ENCODE peak calls at places on chromosome 11, in six cellular contexts. J, Q, W, H, B and A are unnamed samples.

GRCh38 chr11:13465909-13466371 is 2.9 kb upstream of the BTBD10 start:
- DNase-seq in W (peak), J (no peak), H (no peak), B (peak), Q (peak), A (peak)

GRCh38 chr11:103413266-103413888 is 304.2 kb downstream of the DYNC2H1 start:
- DNase-seq in H (no peak), J (no peak), Q (no peak), B (peak), W (no peak), A (no peak)

GRCh38 chr11:126497581-126498109 is 142.2 kb downstream of the ST3GAL4 start:
- DNase-seq in H (no peak), B (no peak), J (no peak), Q (no peak), W (no peak), A (no peak)

GRCh38 chr11:1952806-1953482 is 5.8 kb downstream of the MRPL23 start:
- DNase-seq in Q (no peak), H (no peak), W (no peak), B (no peak), J (peak), A (no peak)

GRCh38 chr11:21511835-21512440 is 680.9 kb upstream of the ANO5 start:
- DNase-seq in Q (peak), W (peak), B (peak), J (peak), H (peak), A (peak)

GRCh38 chr11:1167256-1167655 is 9.5 kb downstream of the MUC5AC start:
- DNase-seq in Q (no peak), W (no peak), J (no peak), H (no peak), B (no peak), A (no peak)

GRCh38 chr11:78808903-78809302 is 234.2 kb upstream of the NARS2 start:
- DNase-seq in Q (no peak), J (no peak), B (no peak), H (no peak), W (no peak), A (no peak)

GRCh38 chr11:79155237-79155636 is 285.6 kb downstream of the TENM4 start:
- DNase-seq in Q (no peak), B (no peak), J (no peak), H (no peak), W (no peak), A (no peak)

GRCh38 chr11:134759314-134759713 is 347.3 kb upstream of the B3GAT1 start:
- DNase-seq in Q (no peak), W (no peak), B (no peak), H (no peak), J (no peak), A (no peak)

GRCh38 chr11:124978316-124978715 is 24.3 kb downstream of the CCDC15 start:
- DNase-seq in J (no peak), B (no peak), Q (no peak), W (no peak), H (no peak), A (no peak)

GRCh38 chr11:64150051-64150450 is 15.9 kb downstream of the MACROD1 start:
- DNase-seq in Q (no peak), H (no peak), J (no peak), W (no peak), B (no peak), A (no peak)

GRCh38 chr11:124612045-124612444 is 817 bp downstream of the PANX3 start:
- DNase-seq in H (no peak), Q (no peak), B (no peak), J (no peak), W (peak), A (no peak)

GRCh38 chr11:8038393-8038792 is 42.6 kb upstream of the TUB start:
- DNase-seq in H (no peak), Q (no peak), J (no peak), W (no peak), B (no peak), A (no peak)

GRCh38 chr11:17813391-17814059 is 78.9 kb downstream of the KCNC1 start:
- DNase-seq in W (no peak), Q (peak), J (no peak), H (no peak), B (no peak), A (no peak)

GRCh38 chr11:114027941-114028340 is 31.6 kb upstream of the ZBTB16 start:
- DNase-seq in W (no peak), J (no peak), B (no peak), H (no peak), Q (no peak), A (no peak)

GRCh38 chr11:65663634-65664200 is 1.0 kb upstream of the RELA start:
- DNase-seq in J (peak), B (peak), H (peak), Q (peak), W (peak), A (peak)

GRCh38 chr11:1395773-1396374 is 6.1 kb downstream of the BRSK2 start:
- DNase-seq in B (no peak), H (no peak), Q (no peak), J (no peak), W (no peak), A (no peak)

GRCh38 chr11:83054904-83055380 is 16.8 kb downstream of the RAB30 start:
- DNase-seq in H (no peak), B (no peak), Q (no peak), W (no peak), J (no peak), A (peak)

GRCh38 chr11:132134322-132134721 is 763.9 kb downstream of the NTM start:
- DNase-seq in Q (no peak), B (no peak), J (no peak), H (no peak), W (no peak), A (peak)

GRCh38 chr11:113721462-113722066 is 15.5 kb upstream of the TMPRSS5 start:
- DNase-seq in B (peak), W (no peak), H (no peak), Q (no peak), J (no peak), A (peak)